ENCODE peak calls at places on chromosomes 12 and 14, in five cellular contexts. One of them, this sample, is unnamed. For H3K36me3, the result is how much of the 10 kb centered on the place peaks cover.

GRCh38 chr12:25495336-25496097 is 57.6 kb downstream of the LMNTD1 start:
- DNase-seq in left ventricle myocardium inferior: no peak
- DNase-seq in body of pancreas: no peak
- DNase-seq in CD4-positive, CD25-positive, alpha-beta regulatory T cell: no peak
- DNase-seq in RWPE2: no peak
- DNase-seq in this sample: peak

GRCh38 chr12:109612975-109613502 is 39.4 kb downstream of the MVK start:
- DNase-seq in RWPE2: no peak
- DNase-seq in left ventricle myocardium inferior: no peak
- DNase-seq in body of pancreas: no peak
- DNase-seq in CD4-positive, CD25-positive, alpha-beta regulatory T cell: no peak
- DNase-seq in this sample: peak

GRCh38 chr12:113048716-113049127 is 7.8 kb upstream of the DTX1 start:
- DNase-seq in left ventricle myocardium inferior: no peak
- DNase-seq in body of pancreas: peak
- DNase-seq in RWPE2: no peak
- DNase-seq in CD4-positive, CD25-positive, alpha-beta regulatory T cell: peak
- DNase-seq in this sample: peak

GRCh38 chr14:23302290-23303225 is at the start of gene PPP1R3E:
- DNase-seq in body of pancreas: peak
- DNase-seq in left ventricle myocardium inferior: peak
- DNase-seq in CD4-positive, CD25-positive, alpha-beta regulatory T cell: peak
- DNase-seq in RWPE2: peak
- DNase-seq in this sample: no peak

GRCh38 chr14:70822706-70823185 is 13.4 kb upstream of the MAP3K9 start:
- DNase-seq in CD4-positive, CD25-positive, alpha-beta regulatory T cell: no peak
- DNase-seq in left ventricle myocardium inferior: peak
- DNase-seq in RWPE2: no peak
- DNase-seq in body of pancreas: peak
- DNase-seq in this sample: no peak

GRCh38 chr12:121915841-121916321 is 2.5 kb upstream of the CFAP251 start:
- DNase-seq in CD4-positive, CD25-positive, alpha-beta regulatory T cell: no peak
- DNase-seq in RWPE2: no peak
- DNase-seq in body of pancreas: no peak
- DNase-seq in left ventricle myocardium inferior: no peak
- DNase-seq in this sample: no peak

GRCh38 chr14:61699092-61699491 is 3.8 kb downstream of the HIF1A start:
- DNase-seq in left ventricle myocardium inferior: no peak
- DNase-seq in body of pancreas: no peak
- DNase-seq in CD4-positive, CD25-positive, alpha-beta regulatory T cell: no peak
- DNase-seq in RWPE2: no peak
- DNase-seq in this sample: no peak

GRCh38 chr14:21382886-21383847 is 652 bp downstream of the SUPT16H start:
- DNase-seq in body of pancreas: peak
- DNase-seq in left ventricle myocardium inferior: no peak
- DNase-seq in RWPE2: peak
- DNase-seq in CD4-positive, CD25-positive, alpha-beta regulatory T cell: peak
- DNase-seq in this sample: peak

GRCh38 chr12:106446429-106447092 is 89.0 kb downstream of the POLR3B start:
- DNase-seq in body of pancreas: no peak
- DNase-seq in left ventricle myocardium inferior: no peak
- DNase-seq in CD4-positive, CD25-positive, alpha-beta regulatory T cell: no peak
- DNase-seq in RWPE2: no peak
- DNase-seq in this sample: no peak

GRCh38 chr12:99387661-99388060 is 259.9 kb upstream of the GARIN6 start:
- DNase-seq in body of pancreas: no peak
- DNase-seq in RWPE2: no peak
- DNase-seq in left ventricle myocardium inferior: no peak
- DNase-seq in CD4-positive, CD25-positive, alpha-beta regulatory T cell: no peak
- DNase-seq in this sample: no peak

GRCh38 chr12:30437616-30438015 is 258.1 kb downstream of the IPO8 start:
- DNase-seq in CD4-positive, CD25-positive, alpha-beta regulatory T cell: no peak
- DNase-seq in RWPE2: no peak
- DNase-seq in body of pancreas: no peak
- DNase-seq in left ventricle myocardium inferior: no peak
- DNase-seq in this sample: no peak

GRCh38 chr14:89672636-89673279 is 255.7 kb upstream of the FOXN3 start:
- DNase-seq in CD4-positive, CD25-positive, alpha-beta regulatory T cell: no peak
- DNase-seq in RWPE2: no peak
- DNase-seq in body of pancreas: peak
- DNase-seq in left ventricle myocardium inferior: peak
- DNase-seq in this sample: peak

GRCh38 chr14:51398898-51399297 is 158.9 kb downstream of the TMX1 start:
- DNase-seq in body of pancreas: no peak
- DNase-seq in CD4-positive, CD25-positive, alpha-beta regulatory T cell: no peak
- DNase-seq in RWPE2: peak
- DNase-seq in left ventricle myocardium inferior: no peak
- DNase-seq in this sample: peak

GRCh38 chr14:75972729-75973480 is 8.9 kb downstream of the TGFB3 start:
- DNase-seq in RWPE2: no peak
- DNase-seq in CD4-positive, CD25-positive, alpha-beta regulatory T cell: no peak
- DNase-seq in body of pancreas: no peak
- DNase-seq in left ventricle myocardium inferior: no peak
- DNase-seq in this sample: no peak

GRCh38 chr12:110330544-110330943 is 49.5 kb downstream of the ATP2A2 start:
- DNase-seq in body of pancreas: no peak
- DNase-seq in RWPE2: no peak
- DNase-seq in CD4-positive, CD25-positive, alpha-beta regulatory T cell: no peak
- DNase-seq in left ventricle myocardium inferior: no peak
- DNase-seq in this sample: no peak

GRCh38 chr12:124408822-124409517 is 114.1 kb downstream of the RFLNA start:
- DNase-seq in CD4-positive, CD25-positive, alpha-beta regulatory T cell: no peak
- DNase-seq in RWPE2: no peak
- DNase-seq in left ventricle myocardium inferior: no peak
- DNase-seq in body of pancreas: peak
- DNase-seq in this sample: no peak

GRCh38 chr12:133234971-133235370 is 706 bp downstream of the ANHX start:
- DNase-seq in left ventricle myocardium inferior: no peak
- DNase-seq in RWPE2: no peak
- DNase-seq in body of pancreas: no peak
- DNase-seq in CD4-positive, CD25-positive, alpha-beta regulatory T cell: no peak
- DNase-seq in this sample: no peak

GRCh38 chr14:44564908-44565307 is 57.8 kb upstream of the FSCB start:
- DNase-seq in RWPE2: no peak
- DNase-seq in body of pancreas: no peak
- DNase-seq in left ventricle myocardium inferior: no peak
- DNase-seq in CD4-positive, CD25-positive, alpha-beta regulatory T cell: no peak
- DNase-seq in this sample: no peak

GRCh38 chr12:106127289-106128126 is 11.2 kb downstream of the NUAK1 start:
- DNase-seq in left ventricle myocardium inferior: no peak
- DNase-seq in CD4-positive, CD25-positive, alpha-beta regulatory T cell: no peak
- DNase-seq in RWPE2: no peak
- DNase-seq in body of pancreas: no peak
- DNase-seq in this sample: no peak

GRCh38 chr12:24049771-24050170 is 100.3 kb upstream of the SOX5 start:
- DNase-seq in RWPE2: no peak
- DNase-seq in left ventricle myocardium inferior: no peak
- DNase-seq in CD4-positive, CD25-positive, alpha-beta regulatory T cell: no peak
- DNase-seq in body of pancreas: no peak
- DNase-seq in this sample: no peak

GRCh38 chr14:96039633-96040311 is 610 bp downstream of the C14orf132 start:
- DNase-seq in RWPE2: no peak
- DNase-seq in left ventricle myocardium inferior: no peak
- DNase-seq in body of pancreas: peak
- DNase-seq in CD4-positive, CD25-positive, alpha-beta regulatory T cell: no peak
- DNase-seq in this sample: no peak

GRCh38 chr12:128938886-128939285 is 85.6 kb downstream of the GLT1D1 start:
- DNase-seq in RWPE2: no peak
- DNase-seq in left ventricle myocardium inferior: no peak
- DNase-seq in CD4-positive, CD25-positive, alpha-beta regulatory T cell: no peak
- DNase-seq in body of pancreas: no peak
- DNase-seq in this sample: no peak

GRCh38 chr14:97382616-97383226 is 585.5 kb downstream of the VRK1 start:
- DNase-seq in left ventricle myocardium inferior: no peak
- DNase-seq in body of pancreas: no peak
- DNase-seq in RWPE2: no peak
- DNase-seq in CD4-positive, CD25-positive, alpha-beta regulatory T cell: no peak
- DNase-seq in this sample: no peak

GRCh38 chr14:68364823-68365222 is 428.0 kb downstream of the ZFP36L1 start:
- DNase-seq in RWPE2: no peak
- DNase-seq in CD4-positive, CD25-positive, alpha-beta regulatory T cell: no peak
- DNase-seq in left ventricle myocardium inferior: no peak
- DNase-seq in body of pancreas: no peak
- DNase-seq in this sample: no peak

GRCh38 chr12:48125985-48126384 is 6.8 kb downstream of the PFKM start:
- DNase-seq in CD4-positive, CD25-positive, alpha-beta regulatory T cell: no peak
- DNase-seq in body of pancreas: no peak
- DNase-seq in RWPE2: no peak
- DNase-seq in left ventricle myocardium inferior: peak
- DNase-seq in this sample: no peak

GRCh38 chr14:75497191-75497590 is 25.1 kb upstream of the BATF start:
- DNase-seq in body of pancreas: no peak
- DNase-seq in CD4-positive, CD25-positive, alpha-beta regulatory T cell: no peak
- DNase-seq in left ventricle myocardium inferior: no peak
- DNase-seq in RWPE2: no peak
- DNase-seq in this sample: no peak

GRCh38 chr14:29584992-29585391 is 342.7 kb downstream of the PRKD1 start:
- DNase-seq in CD4-positive, CD25-positive, alpha-beta regulatory T cell: no peak
- DNase-seq in RWPE2: no peak
- DNase-seq in left ventricle myocardium inferior: peak
- DNase-seq in body of pancreas: peak
- DNase-seq in this sample: peak

GRCh38 chr14:50805396-50805795 is 25.6 kb downstream of the NIN start:
- DNase-seq in left ventricle myocardium inferior: no peak
- DNase-seq in RWPE2: no peak
- DNase-seq in CD4-positive, CD25-positive, alpha-beta regulatory T cell: no peak
- DNase-seq in body of pancreas: no peak
- DNase-seq in this sample: no peak

GRCh38 chr14:92501891-92502351 is 11.7 kb upstream of the RIN3 start:
- DNase-seq in RWPE2: peak
- DNase-seq in left ventricle myocardium inferior: no peak
- DNase-seq in CD4-positive, CD25-positive, alpha-beta regulatory T cell: no peak
- DNase-seq in body of pancreas: no peak
- DNase-seq in this sample: peak

GRCh38 chr12:78555802-78556201 is 308.8 kb upstream of the SYT1 start:
- DNase-seq in body of pancreas: no peak
- DNase-seq in left ventricle myocardium inferior: no peak
- DNase-seq in RWPE2: no peak
- DNase-seq in CD4-positive, CD25-positive, alpha-beta regulatory T cell: no peak
- DNase-seq in this sample: no peak

GRCh38 chr14:34243001-34243400 is 219.0 kb downstream of the SPTSSA start:
- DNase-seq in CD4-positive, CD25-positive, alpha-beta regulatory T cell: no peak
- DNase-seq in body of pancreas: no peak
- DNase-seq in left ventricle myocardium inferior: no peak
- DNase-seq in RWPE2: no peak
- DNase-seq in this sample: no peak

GRCh38 chr12:530308-530707 is 70.6 kb downstream of the B4GALNT3 start:
- DNase-seq in left ventricle myocardium inferior: no peak
- DNase-seq in body of pancreas: no peak
- DNase-seq in RWPE2: no peak
- DNase-seq in CD4-positive, CD25-positive, alpha-beta regulatory T cell: no peak
- DNase-seq in this sample: no peak

GRCh38 chr12:106301241-106301610 is 1.3 kb upstream of the TCP11L2 start:
- DNase-seq in left ventricle myocardium inferior: no peak
- DNase-seq in body of pancreas: no peak
- DNase-seq in RWPE2: no peak
- DNase-seq in CD4-positive, CD25-positive, alpha-beta regulatory T cell: no peak
- DNase-seq in this sample: no peak

DNA sequence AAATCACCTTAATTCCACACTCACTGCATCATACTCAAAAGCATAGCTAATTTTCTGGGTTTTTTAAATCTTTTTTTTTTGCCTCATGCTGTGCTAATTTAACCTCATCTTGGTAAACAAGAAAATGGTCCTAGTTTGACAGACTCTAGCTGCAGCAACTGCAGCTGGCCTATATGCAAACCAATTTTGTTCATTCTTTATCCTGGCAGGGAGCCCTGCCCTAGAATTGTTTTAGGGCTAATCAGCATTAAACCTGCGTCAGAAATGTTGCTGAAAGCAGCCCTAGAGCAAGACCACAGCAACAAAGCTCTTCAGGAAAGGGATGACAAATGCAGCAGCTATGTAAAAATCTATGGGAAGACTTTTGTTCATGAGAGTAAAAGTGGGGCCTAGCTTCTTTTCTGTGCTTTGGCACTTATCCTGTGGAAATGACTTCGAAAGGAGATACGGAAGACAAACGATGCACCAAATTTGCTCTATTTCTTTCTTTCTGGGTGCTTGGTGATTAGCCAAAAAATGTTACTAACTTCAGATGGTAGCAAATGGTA is 72.2 kb downstream of the DENND5B start:
- DNase-seq in left ventricle myocardium inferior: no peak
- DNase-seq in CD4-positive, CD25-positive, alpha-beta regulatory T cell: no peak
- DNase-seq in RWPE2: peak
- DNase-seq in body of pancreas: peak
- DNase-seq in this sample: peak
- H3K27ac ChIP-seq in left ventricle myocardium inferior: peak
- H3K27ac ChIP-seq in CD4-positive, CD25-positive, alpha-beta regulatory T cell: no peak
- H3K27ac ChIP-seq in RWPE2: peak
- H3K27ac ChIP-seq in body of pancreas: no peak
- H3K27ac ChIP-seq in this sample: peak

DNA sequence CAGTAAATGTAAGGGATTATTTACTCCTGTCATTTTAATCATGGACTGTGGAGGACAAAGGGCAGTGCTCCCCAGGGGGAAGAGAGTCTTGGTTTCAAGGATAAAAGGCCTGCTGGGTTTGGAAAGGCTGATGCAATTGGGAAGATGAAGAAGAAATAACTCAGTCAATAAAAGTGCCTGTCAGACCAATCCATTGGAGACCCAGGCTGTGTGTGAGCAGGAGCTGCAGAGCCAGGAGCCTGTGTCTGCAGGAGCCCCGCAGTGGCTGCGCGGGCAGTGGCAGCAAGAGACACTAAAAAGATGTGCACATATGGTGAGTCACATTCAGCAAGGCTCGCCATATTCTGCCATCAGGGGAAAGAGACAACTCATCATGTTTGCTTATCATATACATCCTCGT is 90.4 kb downstream of the CRACR2A start:
- DNase-seq in body of pancreas: no peak
- DNase-seq in RWPE2: no peak
- DNase-seq in CD4-positive, CD25-positive, alpha-beta regulatory T cell: no peak
- DNase-seq in left ventricle myocardium inferior: no peak
- DNase-seq in this sample: no peak
- H3K36me3 ChIP-seq in body of pancreas: under half
- H3K36me3 ChIP-seq in RWPE2: under half
- H3K36me3 ChIP-seq in CD4-positive, CD25-positive, alpha-beta regulatory T cell: half or more
- H3K36me3 ChIP-seq in left ventricle myocardium inferior: under half
- H3K36me3 ChIP-seq in this sample: under half

DNA sequence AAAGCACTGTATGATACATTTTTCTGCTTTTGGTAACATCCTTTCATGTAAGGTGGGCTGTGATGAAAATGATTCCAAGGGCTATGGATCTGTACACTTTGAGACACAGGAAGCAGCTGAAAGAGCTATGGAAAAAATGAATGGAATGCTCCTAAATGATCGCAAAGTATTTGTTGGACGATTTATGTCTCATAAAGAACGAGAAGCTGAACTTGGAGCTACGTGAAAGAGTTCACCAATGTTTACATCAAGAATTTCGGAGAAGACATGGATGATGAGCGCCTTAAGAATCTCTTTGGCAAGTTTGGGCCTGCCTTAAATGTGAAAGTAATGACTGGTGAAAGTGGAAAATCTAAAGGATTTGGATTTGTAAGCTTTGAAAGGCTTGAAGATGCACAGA is 22.1 kb upstream of the SRGAP1 start:
- DNase-seq in body of pancreas: no peak
- DNase-seq in left ventricle myocardium inferior: no peak
- DNase-seq in CD4-positive, CD25-positive, alpha-beta regulatory T cell: no peak
- DNase-seq in RWPE2: no peak
- DNase-seq in this sample: no peak
- H3K4me3 ChIP-seq in body of pancreas: no peak
- H3K4me3 ChIP-seq in left ventricle myocardium inferior: peak
- H3K4me3 ChIP-seq in CD4-positive, CD25-positive, alpha-beta regulatory T cell: no peak
- H3K4me3 ChIP-seq in RWPE2: no peak
- H3K4me3 ChIP-seq in this sample: peak

GRCh38 chr14:39381366-39381765 is 50.9 kb downstream of the FBXO33 start:
- DNase-seq in left ventricle myocardium inferior: no peak
- DNase-seq in body of pancreas: no peak
- DNase-seq in RWPE2: no peak
- DNase-seq in CD4-positive, CD25-positive, alpha-beta regulatory T cell: no peak
- DNase-seq in this sample: no peak
- H3K27ac ChIP-seq in left ventricle myocardium inferior: no peak
- H3K27ac ChIP-seq in body of pancreas: no peak
- H3K27ac ChIP-seq in RWPE2: no peak
- H3K27ac ChIP-seq in CD4-positive, CD25-positive, alpha-beta regulatory T cell: no peak
- H3K27ac ChIP-seq in this sample: no peak